ENCODE peak calls at places on chromosomes 12 and 14, in nine cellular contexts. K is sigmoid colon, G is Panc1, C is transverse colon, J is SK-N-SH, H is GM23338, S is vagina, X is suprapubic skin, Y is stomach. M is an unnamed sample.

GRCh38 chr12:89671469-89671868 is 37.2 kb downstream of the ATP2B1 start:
- DNase-seq in H (peak; percentile 62), Y (no peak), C (no peak), J (no peak), S (no peak), X (no peak), K (no peak), G (no peak), M (no peak)

GRCh38 chr14:80946797-80947196 is 5.3 kb upstream of the CEP128 start:
- DNase-seq in C (no peak), S (no peak), K (no peak), J (no peak), G (no peak), X (no peak), H (no peak), Y (no peak), M (no peak)

GRCh38 chr14:87944987-87945604 is 47.9 kb downstream of the GALC start:
- DNase-seq in C (no peak), Y (no peak), G (peak; percentile 10), K (no peak), S (no peak), H (peak; percentile 64), J (peak; percentile 3), X (no peak), M (no peak)

GRCh38 chr12:128959931-128960330 is 106.7 kb downstream of the GLT1D1 start:
- DNase-seq in Y (no peak), S (no peak), C (no peak), G (no peak), H (no peak), X (no peak), K (no peak), J (no peak), M (no peak)

GRCh38 chr12:110741795-110742717 is 635 bp downstream of the PPP1CC start:
- DNase-seq in C (peak; percentile 39), K (peak; percentile 75), G (no peak), Y (peak; percentile 28), X (no peak), S (no peak), H (peak; percentile 40), J (peak; percentile 22), M (peak; percentile 31)

GRCh38 chr12:14216405-14217294 is 148.8 kb upstream of the ATF7IP start:
- DNase-seq in X (no peak), Y (no peak), H (no peak), J (no peak), K (no peak), G (no peak), S (no peak), C (no peak), M (no peak)

GRCh38 chr14:68853749-68854148 is 60.9 kb upstream of the ZFP36L1 start:
- DNase-seq in J (no peak), Y (peak; percentile 72), G (no peak), H (no peak), K (no peak), S (no peak), C (no peak), X (no peak), M (no peak)

GRCh38 chr14:58280954-58281787 is 17.2 kb upstream of the ARID4A start:
- DNase-seq in Y (no peak), J (peak; percentile 33), H (no peak), G (no peak), S (no peak), X (no peak), K (no peak), C (peak; percentile 44), M (no peak)

GRCh38 chr12:4369548-4369947 is 10.0 kb downstream of the FGF23 start:
- DNase-seq in X (no peak), S (no peak), K (no peak), J (no peak), G (no peak), C (no peak), Y (no peak), H (no peak), M (no peak)

GRCh38 chr12:124756730-124757129 is 106.9 kb downstream of the SCARB1 start:
- DNase-seq in X (no peak), K (no peak), C (no peak), G (no peak), Y (no peak), J (no peak), H (no peak), S (no peak), M (no peak)

GRCh38 chr12:124757329-124757728 is 106.3 kb downstream of the SCARB1 start:
- DNase-seq in S (no peak), G (no peak), H (no peak), Y (no peak), K (no peak), X (no peak), J (no peak), C (no peak), M (no peak)

GRCh38 chr12:124754949-124755800 is 108.5 kb downstream of the SCARB1 start:
- DNase-seq in S (no peak), X (peak; percentile 92), J (peak; percentile 75), Y (peak; percentile 46), C (peak; percentile 73), G (no peak), H (peak; percentile 74), K (peak; percentile 98), M (peak; percentile 94)

GRCh38 chr12:124755801-124756148 is 107.9 kb downstream of the SCARB1 start:
- DNase-seq in H (no peak), Y (no peak), S (no peak), G (no peak), K (no peak), J (no peak), C (no peak), X (no peak), M (no peak)

DNA sequence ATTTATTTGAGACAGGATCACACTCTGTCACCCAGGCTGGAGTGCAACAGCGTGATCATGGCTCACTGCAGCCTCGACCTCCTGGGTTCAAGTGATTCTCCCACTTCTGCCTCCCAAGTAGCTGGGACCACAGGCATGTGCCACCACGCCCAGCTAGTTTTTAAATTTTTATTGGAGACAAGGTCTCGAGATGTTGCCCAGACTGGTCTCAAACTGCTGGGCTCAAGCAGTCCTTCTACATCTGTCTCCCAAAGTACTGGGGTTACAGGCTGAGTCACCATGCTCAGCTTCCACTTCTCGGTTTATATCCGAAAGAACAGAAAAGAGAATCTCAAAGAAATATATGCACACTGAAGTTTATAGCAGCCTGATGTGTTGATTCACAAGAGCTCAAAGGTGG is 107.5 kb downstream of the SCARB1 start:
- DNase-seq in G (no peak), C (no peak), H (no peak), S (no peak), X (no peak), J (no peak), K (no peak), Y (no peak), M (no peak)
- H3K4me1 ChIP-seq in G (peaks cover 29% of the 10 kb centered on the region), C (peaks cover 30% of the 10 kb centered on the region), H (peaks cover 17% of the 10 kb centered on the region), S (peaks cover 44% of the 10 kb centered on the region), X (peaks cover 42% of the 10 kb centered on the region), J (peaks cover 30% of the 10 kb centered on the region), K (peaks cover 73% of the 10 kb centered on the region), Y (peaks cover 54% of the 10 kb centered on the region), M (peaks cover 43% of the 10 kb centered on the region)

DNA sequence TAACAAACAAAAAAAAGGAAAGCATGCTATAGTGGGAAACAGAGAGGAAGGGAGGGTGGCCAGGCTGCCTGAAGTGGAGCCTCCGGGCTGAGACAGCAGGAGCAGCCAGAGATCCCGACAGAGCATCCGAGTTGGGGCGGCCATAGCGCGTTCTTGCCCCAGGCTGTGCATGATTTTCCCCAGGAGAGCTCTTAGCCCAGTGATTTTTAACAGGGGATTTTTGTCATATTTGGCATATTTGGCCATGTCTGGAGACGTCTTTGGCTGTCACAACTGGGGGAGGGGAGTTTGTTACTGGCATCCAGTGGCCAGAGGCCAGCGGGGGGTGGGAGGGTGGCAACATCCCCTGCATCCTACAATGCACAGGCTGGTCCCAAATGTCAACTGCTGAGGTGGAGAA is 23.6 kb downstream of the BDKRB1 start:
- DNase-seq in J (no peak), H (no peak), C (no peak), G (no peak), K (no peak), Y (no peak), S (no peak), X (no peak), M (no peak)
- TF ChIP-seq POLR2AphosphoS5 in J (no peak), H (no peak), C (no peak), G (no peak), K (no peak), Y (no peak), S (no peak), X (no peak), M (no peak)

GRCh38 chr14:99554757-99555531 is 49.1 kb downstream of the CCDC85C start:
- DNase-seq in S (no peak), H (no peak), Y (peak; percentile 88), K (no peak), J (no peak), X (no peak), C (peak; percentile 66), G (no peak), M (no peak)
- H3K4me1 ChIP-seq in S (peaks cover 13% of the 10 kb centered on the region), H (peaks cover 3% of the 10 kb centered on the region), Y (peaks cover 82% of the 10 kb centered on the region), K (peaks cover 79% of the 10 kb centered on the region), J (peaks cover 66% of the 10 kb centered on the region), X (peaks cover 20% of the 10 kb centered on the region), C (peaks cover 42% of the 10 kb centered on the region), G (peaks cover 46% of the 10 kb centered on the region), M (peaks cover 28% of the 10 kb centered on the region)

GRCh38 chr12:95838125-95838524 is 20.6 kb upstream of the SNRPF start:
- DNase-seq in Y (peak; percentile 64), J (peak; percentile 25), X (no peak), G (no peak), K (no peak), S (no peak), C (peak; percentile 65), H (no peak), M (no peak)
- TF ChIP-seq POLR2AphosphoS5 in Y (no peak), J (peak; percentile 72), X (no peak), G (no peak), K (no peak), S (no peak), C (no peak), H (no peak), M (no peak)

GRCh38 chr14:103022669-103023044 is 34.7 kb downstream of the CDC42BPB start:
- DNase-seq in C (no peak), K (no peak), J (peak; percentile 37), Y (no peak), X (no peak), G (no peak), S (no peak), H (no peak), M (no peak)
- H3K4me1 ChIP-seq in C (peaks cover 19% of the 10 kb centered on the region), K (peaks cover 34% of the 10 kb centered on the region), J (peaks cover 10% of the 10 kb centered on the region), Y (peaks cover 50% of the 10 kb centered on the region), X (peaks cover 30% of the 10 kb centered on the region), G (peaks cover 33% of the 10 kb centered on the region), S (peaks cover 67% of the 10 kb centered on the region), H (peaks cover 23% of the 10 kb centered on the region), M (peaks cover 38% of the 10 kb centered on the region)